ENCODE peak calls at places on chromosomes 3 and 15, in ten cellular contexts. L, Y, W, Q, S, Z, F, N, I and X are unnamed samples.

GRCh38 chr15:29103825-29104565 is 165.6 kb downstream of the NSMCE3 start:
- DNase-seq in S (no peak), W (peak; percentile 66), F (peak; percentile 6), Z (peak; percentile 48), L (peak; percentile 39), Y (no peak), N (peak; percentile 68), Q (peak; percentile 91), I (peak; percentile 88), X (peak; percentile 73)

GRCh38 chr15:48680841-48681240 is 35.3 kb upstream of the FBN1 start:
- DNase-seq in Y (no peak), S (no peak), Z (no peak), W (no peak), Q (no peak), L (no peak), N (no peak), I (no peak), F (no peak), X (no peak)

GRCh38 chr3:50352762-50353161 is 2.1 kb downstream of the CYB561D2 start:
- DNase-seq in W (no peak), S (no peak), I (no peak), Z (no peak), Y (no peak), F (no peak), Q (no peak), L (no peak), N (no peak), X (no peak)

GRCh38 chr3:41933154-41933676 is 28.7 kb downstream of the ULK4 start:
- DNase-seq in I (no peak), Y (no peak), F (no peak), N (no peak), Q (no peak), W (no peak), S (no peak), L (no peak), Z (no peak), X (no peak)

GRCh38 chr15:70566047-70566835 is 197.1 kb downstream of the UACA start:
- DNase-seq in S (peak; percentile 11), Z (no peak), N (no peak), Q (peak; percentile 75), W (no peak), L (no peak), I (no peak), Y (no peak), F (no peak), X (no peak)

GRCh38 chr3:171323934-171324535 is 136.2 kb downstream of the TNIK start:
- DNase-seq in F (no peak), Q (no peak), N (no peak), I (no peak), Y (no peak), L (no peak), S (no peak), Z (no peak), W (no peak), X (peak; percentile 39)

GRCh38 chr15:73367624-73368300 is 996 bp downstream of the HCN4 start:
- DNase-seq in Y (no peak), Z (no peak), F (no peak), N (no peak), I (no peak), W (no peak), S (no peak), Q (no peak), L (no peak), X (no peak)

GRCh38 chr15:79101866-79102581 is 11.4 kb upstream of the RASGRF1 start:
- DNase-seq in Y (no peak), S (no peak), F (no peak), W (no peak), I (no peak), Q (no peak), Z (no peak), L (no peak), N (no peak), X (no peak)

GRCh38 chr3:53787016-53787415 is 59.2 kb downstream of the CHDH start:
- DNase-seq in F (no peak), L (no peak), Z (no peak), I (no peak), Y (no peak), W (no peak), N (no peak), Q (no peak), S (no peak), X (no peak)

GRCh38 chr3:85164446-85164845 is 205.7 kb downstream of the CADM2 start:
- DNase-seq in I (no peak), Y (no peak), W (no peak), L (no peak), F (no peak), Z (no peak), S (no peak), Q (no peak), N (no peak), X (no peak)

GRCh38 chr15:39641187-39641889 is 60.5 kb downstream of the THBS1 start:
- DNase-seq in I (no peak), Y (no peak), F (no peak), L (no peak), S (peak; percentile 53), W (no peak), Z (no peak), Q (no peak), N (no peak), X (no peak)

GRCh38 chr3:55434789-55435188 is 52.3 kb downstream of the WNT5A start:
- DNase-seq in F (no peak), S (no peak), Z (no peak), Q (peak; percentile 65), I (no peak), N (no peak), Y (no peak), L (no peak), W (no peak), X (peak; percentile 2)

GRCh38 chr3:14374444-14374883 is 27.9 kb upstream of the SLC6A6 start:
- DNase-seq in W (no peak), I (no peak), N (peak; percentile 48), Z (no peak), Y (no peak), Q (peak; percentile 82), L (no peak), S (no peak), F (no peak), X (no peak)

GRCh38 chr3:11145888-11146287 is 8.4 kb upstream of the HRH1 start:
- DNase-seq in Q (no peak), W (no peak), S (no peak), N (no peak), Y (no peak), I (no peak), L (no peak), F (no peak), Z (no peak), X (no peak)

GRCh38 chr3:61136191-61136590 is 115.1 kb downstream of the FHIT start:
- DNase-seq in L (no peak), N (no peak), Q (no peak), I (no peak), Y (no peak), Z (no peak), S (no peak), F (no peak), W (no peak), X (no peak)

GRCh38 chr15:77009646-77010311 is 14.9 kb downstream of the PSTPIP1 start:
- DNase-seq in Y (no peak), L (no peak), W (no peak), S (no peak), Q (no peak), F (no peak), Z (no peak), N (no peak), I (no peak), X (no peak)

GRCh38 chr15:35550957-35551356 is 5.0 kb upstream of the DPH6 start:
- DNase-seq in L (no peak), I (no peak), Y (no peak), W (no peak), Q (no peak), F (no peak), S (no peak), Z (no peak), N (no peak), X (no peak)

GRCh38 chr3:10867384-10867783 is 51.4 kb downstream of the SLC6A11 start:
- DNase-seq in W (no peak), S (no peak), Q (peak; percentile 57), I (no peak), F (no peak), Y (no peak), N (no peak), L (no peak), Z (no peak), X (no peak)

GRCh38 chr3:195808741-195809290 is 2.9 kb downstream of the MUC4 start:
- DNase-seq in N (no peak), Q (peak; percentile 48), F (no peak), I (no peak), W (peak; percentile 26), S (no peak), L (no peak), Y (no peak), Z (no peak), X (no peak)

GRCh38 chr3:78838362-78838761 is 929.4 kb downstream of the ROBO1 start:
- DNase-seq in S (no peak), W (no peak), L (no peak), N (no peak), Q (no peak), Z (no peak), I (no peak), F (no peak), Y (no peak), X (no peak)

GRCh38 chr15:71685420-71685993 is 124.8 kb upstream of the NR2E3 start:
- DNase-seq in Q (no peak), L (no peak), W (no peak), N (no peak), Y (no peak), I (no peak), Z (no peak), F (no peak), S (no peak), X (no peak)

GRCh38 chr3:54781728-54782127 is 146.1 kb downstream of the LRTM1 start:
- DNase-seq in N (no peak), Q (peak; percentile 49), W (no peak), Z (no peak), I (no peak), Y (no peak), F (no peak), L (no peak), S (no peak), X (no peak)

GRCh38 chr3:176430244-176430893 is 766.9 kb downstream of the TBL1XR1 start:
- DNase-seq in N (no peak), Q (peak; percentile 46), W (no peak), Y (no peak), Z (no peak), S (peak; percentile 84), L (no peak), I (no peak), F (no peak), X (peak; percentile 7)

GRCh38 chr15:41932939-41933725 is 39.2 kb downstream of the EHD4 start:
- DNase-seq in Q (peak; percentile 27), Z (no peak), N (no peak), I (no peak), Y (no peak), F (no peak), L (no peak), S (no peak), W (no peak), X (no peak)

GRCh38 chr3:193710286-193711164 is 117.5 kb downstream of the OPA1 start:
- DNase-seq in I (no peak), S (no peak), Q (no peak), F (no peak), Z (no peak), L (no peak), Y (no peak), N (no peak), W (no peak), X (no peak)